ENCODE peak calls at places on chromosomes 12 and 14, in four cellular contexts. J is K562, Z is H1, L is SK-N-SH. S is an unnamed sample.

GRCh38 chr12:49838973-49839633 is 3.8 kb downstream of the BCDIN3D start:
- DNase-seq in Z (no peak), J (peak), L (peak), S (peak)

GRCh38 chr14:37936971-37937370 is 270.7 kb upstream of the SSTR1 start:
- DNase-seq in J (no peak), Z (no peak), L (no peak), S (no peak)

GRCh38 chr14:51846631-51847488 is 13.6 kb upstream of the GNG2 start:
- DNase-seq in Z (peak), L (peak), J (peak), S (no peak)

GRCh38 chr12:2877959-2878732 is 1.1 kb downstream of the RHNO1 start:
- DNase-seq in Z (no peak), J (peak), L (no peak), S (no peak)

GRCh38 chr14:30194769-30195168 is 267.1 kb upstream of the PRKD1 start:
- DNase-seq in Z (no peak), L (no peak), J (no peak), S (no peak)

GRCh38 chr12:2351129-2351528 is 298.3 kb downstream of the CACNA1C start:
- DNase-seq in L (no peak), J (no peak), Z (no peak), S (no peak)

GRCh38 chr14:81990312-81990761 is 456.7 kb upstream of the SEL1L start:
- DNase-seq in L (peak), Z (no peak), J (peak), S (peak)

GRCh38 chr14:75568791-75569190 is 9.6 kb upstream of the FLVCR2 start:
- DNase-seq in L (no peak), J (no peak), Z (no peak), S (no peak)

GRCh38 chr14:102235275-102235897 is 69.6 kb downstream of the MOK start:
- DNase-seq in J (peak), L (peak), Z (peak), S (peak)

GRCh38 chr14:102117852-102118251 is 21.8 kb upstream of the WDR20 start:
- DNase-seq in Z (no peak), L (no peak), J (no peak), S (no peak)

GRCh38 chr14:77988966-77989365 is 181.2 kb upstream of the NRXN3 start:
- DNase-seq in Z (no peak), J (peak), L (no peak), S (no peak)

GRCh38 chr12:8630131-8630530 is 17.5 kb upstream of the AICDA start:
- DNase-seq in Z (no peak), J (no peak), L (no peak), S (no peak)

GRCh38 chr14:101496779-101497420 is 64.4 kb upstream of the DIO3 start:
- DNase-seq in L (no peak), Z (no peak), J (no peak), S (no peak)

GRCh38 chr12:23066095-23066494 is 441.1 kb downstream of the ETNK1 start:
- DNase-seq in Z (no peak), J (no peak), L (no peak), S (no peak)

GRCh38 chr12:71011261-71011660 is 90.7 kb upstream of the PTPRR start:
- DNase-seq in J (no peak), Z (no peak), L (no peak), S (no peak)

GRCh38 chr12:51620448-51620847 is 29.4 kb downstream of the SCN8A start:
- DNase-seq in J (no peak), L (no peak), Z (no peak), S (no peak)

GRCh38 chr12:56336361-56337167 is 2.1 kb upstream of the IL23A start:
- DNase-seq in L (no peak), Z (no peak), J (peak), S (no peak)

GRCh38 chr12:132329036-132329738 is at the start of gene GALNT9:
- DNase-seq in J (no peak), Z (no peak), L (no peak), S (no peak)

GRCh38 chr14:105989746-105990302 is 463.4 kb downstream of the TMEM121 start:
- DNase-seq in Z (no peak), L (no peak), J (no peak), S (no peak)

GRCh38 chr12:57864382-57864781 is 17.9 kb upstream of the CTDSP2 start:
- DNase-seq in Z (no peak), J (no peak), L (peak), S (peak)

GRCh38 chr12:4526923-4527546 is 11.7 kb upstream of the RAD51AP1 start:
- DNase-seq in Z (no peak), L (peak), J (no peak), S (peak)

GRCh38 chr12:103827800-103828440 is 13.1 kb downstream of the NT5DC3 start:
- DNase-seq in L (no peak), J (no peak), Z (no peak), S (no peak)

GRCh38 chr12:28171356-28172060 is 18.7 kb upstream of the CCDC91 start:
- DNase-seq in Z (no peak), J (no peak), L (no peak), S (no peak)

GRCh38 chr12:14410841-14411569 is 45.5 kb downstream of the ATF7IP start:
- DNase-seq in Z (no peak), J (no peak), L (no peak), S (no peak)

GRCh38 chr14:100640481-100641273 is 53.5 kb upstream of the BEGAIN start:
- DNase-seq in J (no peak), L (no peak), Z (no peak), S (no peak)

GRCh38 chr12:19014243-19014642 is 115.3 kb upstream of the PLEKHA5 start:
- DNase-seq in Z (no peak), L (no peak), J (no peak), S (no peak)

GRCh38 chr14:100560999-100561398 is 26.2 kb downstream of the BEGAIN start:
- DNase-seq in Z (no peak), L (no peak), J (no peak), S (no peak)

GRCh38 chr12:124091835-124092234 is 118.8 kb downstream of the ZNF664 start:
- DNase-seq in L (no peak), Z (no peak), J (no peak), S (no peak)

GRCh38 chr12:27246774-27247173 is 2.7 kb downstream of the STK38L start:
- DNase-seq in Z (no peak), J (no peak), L (no peak), S (no peak)

GRCh38 chr12:106082216-106083175 is 56.3 kb downstream of the NUAK1 start:
- DNase-seq in J (no peak), L (no peak), Z (no peak), S (no peak)

GRCh38 chr14:82153689-82154088 is 620.0 kb upstream of the SEL1L start:
- DNase-seq in J (no peak), L (no peak), Z (no peak), S (no peak)

GRCh38 chr14:75069021-75069810 is at the start of gene ZC2HC1C:
- DNase-seq in J (peak), Z (peak), L (peak), S (peak)

GRCh38 chr12:80129895-80130535 is 30.7 kb downstream of the OTOGL start:
- DNase-seq in Z (no peak), L (no peak), J (no peak), S (no peak)

GRCh38 chr12:124457287-124458219 is 109.9 kb downstream of the NCOR2 start:
- DNase-seq in J (no peak), Z (no peak), L (no peak), S (no peak)

GRCh38 chr12:19893514-19893913 is 454.2 kb downstream of the AEBP2 start:
- DNase-seq in J (no peak), Z (no peak), L (no peak), S (peak)

GRCh38 chr12:58211211-58211610 is 269.8 kb downstream of the ATP23 start:
- DNase-seq in J (no peak), L (no peak), Z (no peak), S (no peak)

GRCh38 chr12:78181544-78182162 is 351.0 kb downstream of the NAV3 start:
- DNase-seq in J (peak), Z (no peak), L (peak), S (peak)

GRCh38 chr12:3061129-3061857 is 15.9 kb upstream of the TSPAN9 start:
- DNase-seq in L (no peak), J (no peak), Z (no peak), S (no peak)

GRCh38 chr12:10551375-10551774 is 45.7 kb downstream of the EIF2S3B start:
- DNase-seq in J (no peak), Z (no peak), L (peak), S (no peak)

DNA sequence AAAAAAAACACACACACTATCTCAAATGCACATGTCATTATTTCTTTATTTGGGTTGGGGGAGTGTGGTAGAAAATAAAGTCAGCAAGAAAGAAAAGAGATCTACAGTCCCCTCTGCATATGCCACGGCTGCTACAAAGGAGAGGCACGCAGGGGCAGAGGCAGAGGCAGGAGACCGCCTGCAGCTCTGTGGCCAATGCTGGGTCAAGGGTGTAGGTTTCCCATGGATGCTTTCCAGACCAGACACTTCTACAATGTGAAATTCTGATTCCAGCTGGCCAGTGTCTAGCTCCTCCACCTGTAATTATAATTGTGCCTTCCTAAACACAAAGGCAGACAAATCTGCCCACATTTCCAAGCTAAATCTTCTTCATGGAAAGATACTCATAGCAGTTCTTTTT is 19.2 kb downstream of the VPS37B start:
- DNase-seq in L (no peak), Z (no peak), J (no peak), S (no peak)
- TF ChIP-seq JUND in L (no peak), Z (no peak), J (no peak), S (no peak)

GRCh38 chr14:36268957-36269734 is 51.3 kb downstream of the MBIP start:
- DNase-seq in J (no peak), Z (no peak), L (no peak), S (no peak)

GRCh38 chr14:36271222-36271621 is 49.2 kb downstream of the MBIP start:
- DNase-seq in J (no peak), L (no peak), Z (no peak), S (no peak)

GRCh38 chr14:36275741-36276140 is 44.7 kb downstream of the MBIP start:
- DNase-seq in L (no peak), Z (no peak), J (no peak), S (no peak)

GRCh38 chr14:36270191-36270590 is 50.2 kb downstream of the MBIP start:
- DNase-seq in L (no peak), J (no peak), Z (no peak), S (no peak)

DNA sequence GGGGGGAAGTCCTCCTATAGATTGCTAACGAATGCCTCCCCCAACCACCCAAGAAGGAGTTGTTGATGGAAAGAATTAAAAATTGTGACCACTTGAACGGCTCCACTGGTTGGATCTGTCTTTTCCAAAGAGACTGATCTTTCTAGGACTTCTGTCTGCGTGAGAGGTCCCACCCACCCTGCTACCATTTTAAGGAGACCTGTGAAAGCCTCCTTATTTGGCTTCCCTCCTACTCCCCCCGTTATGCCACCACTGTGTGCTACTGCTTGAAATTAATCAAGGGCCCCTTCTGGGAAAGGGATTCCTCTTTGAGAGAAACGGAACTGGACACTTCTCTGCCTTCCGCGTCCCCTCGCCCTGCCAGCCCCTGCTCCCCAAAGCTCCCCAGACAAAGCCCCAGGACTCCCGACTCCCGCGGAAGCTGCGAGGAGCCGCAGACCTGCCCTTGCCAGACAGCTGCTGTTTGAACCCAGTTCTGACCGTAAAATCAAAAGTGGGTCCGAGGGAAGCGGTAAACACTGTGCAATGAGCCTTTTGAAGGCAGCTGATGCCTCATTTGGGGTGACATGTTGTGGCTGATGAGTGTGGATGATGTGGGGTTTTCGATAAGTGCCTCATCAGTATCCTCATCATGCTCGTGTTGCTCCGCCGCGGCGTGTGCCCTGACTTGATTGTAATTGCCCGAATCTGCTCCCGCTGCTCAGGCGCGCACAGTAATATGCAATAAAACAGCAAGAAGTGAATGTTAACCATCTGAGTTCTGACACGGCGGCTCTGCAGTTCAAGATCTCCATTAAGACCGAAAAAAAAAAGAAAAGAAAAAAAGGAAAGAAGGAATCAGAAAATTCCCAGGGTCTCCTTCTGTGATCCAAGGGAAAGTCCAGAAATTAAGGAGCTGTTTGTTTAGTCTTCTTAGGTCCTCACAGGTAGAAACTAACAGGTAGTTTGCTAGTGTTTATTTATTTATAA is 48.2 kb downstream of the MBIP start:
- DNase-seq in Z (no peak), J (no peak), L (peak), S (no peak)
- TF ChIP-seq JUND in Z (no peak), J (no peak), L (no peak), S (no peak)

DNA sequence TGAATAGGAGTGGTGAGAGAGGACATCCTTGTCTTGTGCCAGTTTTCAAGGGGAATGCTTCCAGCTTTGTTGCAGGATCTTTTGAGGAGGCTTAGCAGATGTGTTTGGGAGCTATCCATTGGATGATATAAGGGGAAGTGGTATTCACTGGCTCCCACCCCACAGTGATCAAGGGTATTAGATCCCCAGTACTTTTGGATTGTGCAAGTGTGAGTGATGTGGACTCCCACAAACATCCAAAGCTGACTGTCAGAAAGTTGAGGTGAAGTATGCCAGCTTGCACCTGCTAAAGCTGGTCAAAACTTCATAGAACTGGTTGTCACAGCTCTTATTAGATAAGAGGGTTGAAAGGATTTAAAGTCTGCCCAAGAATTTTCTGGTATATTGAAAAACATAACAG is 110.1 kb upstream of the BTG1 start:
- DNase-seq in Z (no peak), J (no peak), L (no peak), S (no peak)
- TF ChIP-seq JUND in Z (no peak), J (no peak), L (no peak), S (no peak)

GRCh38 chr14:94021001-94021400 is 5.1 kb upstream of the OTUB2 start:
- DNase-seq in J (no peak), Z (no peak), L (no peak), S (no peak)
- TF ChIP-seq JUND in J (no peak), Z (no peak), L (no peak), S (no peak)

GRCh38 chr12:47079894-47080724 is at the start of gene AMIGO2:
- DNase-seq in J (peak), L (no peak), Z (no peak), S (peak)

GRCh38 chr12:47078733-47079364 is 572 bp upstream of the PCED1B start:
- DNase-seq in J (peak), L (no peak), Z (no peak), S (peak)

GRCh38 chr12:47079365-47079893 is at the start of gene PCED1B:
- DNase-seq in Z (no peak), L (peak), J (peak), S (peak)

GRCh38 chr12:47082283-47082962 is 2.7 kb upstream of the AMIGO2 start:
- DNase-seq in J (no peak), L (no peak), Z (no peak), S (no peak)

DNA sequence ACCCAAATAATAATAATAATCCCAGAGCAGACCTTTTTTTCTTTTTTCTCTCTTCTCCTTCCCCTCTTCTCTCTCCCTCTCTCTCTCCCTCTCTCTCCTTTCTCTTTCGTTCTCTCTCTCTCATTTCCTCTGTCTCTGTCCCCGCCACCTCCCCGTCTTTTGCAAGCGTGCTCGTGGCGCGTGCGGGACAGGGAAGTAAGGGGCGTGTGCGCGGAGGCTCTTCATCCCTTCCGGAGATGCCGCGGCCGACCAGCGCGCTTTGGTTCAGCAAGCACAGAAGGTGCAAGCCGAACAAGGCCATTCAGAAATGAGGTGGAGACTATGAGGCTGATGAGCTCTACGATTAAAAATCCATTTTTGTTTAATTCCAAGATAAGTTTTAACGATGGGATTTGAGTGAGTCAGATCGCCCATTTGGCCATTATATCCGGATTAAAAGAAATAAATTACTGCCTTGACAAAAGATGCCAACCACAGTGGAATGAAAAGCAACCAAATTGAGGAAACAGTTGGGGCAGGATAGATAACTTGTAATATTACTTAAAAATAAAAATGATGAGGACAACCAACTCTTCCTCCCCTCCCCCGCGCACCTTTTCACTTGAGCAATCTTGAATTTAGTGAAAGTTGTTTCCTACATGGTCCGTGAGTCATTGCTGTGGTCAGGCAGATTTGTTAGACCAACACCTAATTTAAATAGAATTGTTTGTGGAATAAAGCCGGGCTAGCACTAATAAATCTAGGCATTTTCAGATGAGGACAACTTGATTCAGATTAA is 1.2 kb upstream of the AMIGO2 start:
- DNase-seq in J (peak), Z (no peak), L (no peak), S (peak)
- TF ChIP-seq JUND in J (no peak), Z (no peak), L (no peak), S (no peak)

DNA sequence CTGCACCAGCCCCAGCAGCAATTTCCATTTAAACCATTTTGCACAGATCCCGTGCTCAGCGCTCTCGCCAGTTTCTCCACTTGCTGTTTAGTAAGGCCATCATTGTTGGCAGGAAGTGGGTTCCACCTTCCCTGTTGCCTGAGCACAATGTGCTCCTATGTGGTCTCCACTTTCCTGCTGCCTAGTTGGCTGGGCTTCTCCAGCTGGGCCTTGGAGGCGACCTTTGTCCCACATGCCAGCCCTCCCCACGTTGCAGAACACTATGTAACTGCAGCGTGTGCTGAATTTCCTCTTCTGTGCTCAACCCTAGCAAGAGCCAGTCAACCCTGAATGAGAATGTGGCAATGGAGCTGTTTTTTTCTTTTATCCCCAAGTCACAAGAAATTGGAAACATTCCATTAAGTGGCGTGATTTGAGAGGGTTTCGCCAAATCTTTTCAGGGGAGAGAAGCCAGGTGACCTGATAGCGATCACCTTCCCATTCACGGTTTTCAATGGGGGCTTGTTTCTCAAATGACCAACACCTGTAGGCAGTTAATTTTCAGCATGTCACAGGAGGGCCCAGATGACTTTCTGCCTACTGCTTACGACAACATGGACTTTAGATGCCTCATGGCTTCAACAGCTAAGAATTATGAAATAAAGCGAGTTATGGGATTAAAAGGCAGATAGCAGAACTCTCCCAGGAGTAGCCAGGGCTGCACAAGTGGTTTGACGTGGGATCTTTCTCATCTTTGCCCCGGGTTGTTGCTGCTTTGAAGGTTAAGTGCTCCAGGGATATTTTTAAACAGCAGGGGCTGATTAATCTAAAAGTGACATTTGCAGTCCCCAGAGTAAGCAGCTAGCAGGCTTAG is at the start of gene ACACB:
- DNase-seq in J (no peak), Z (no peak), L (peak), S (no peak)
- TF ChIP-seq JUND in J (no peak), Z (no peak), L (no peak), S (no peak)

S was measured in T47D.